ENCODE peak calls at places on chromosome 4, in five cellular contexts. J is suprapubic skin, F is endothelial cell of umbilical vein, O is breast epithelium, K is K562. S is an unnamed sample.

GRCh38 chr4:52371861-52372260 is 287.2 kb downstream of the USP46 start:
- DNase-seq in F (no peak), K (no peak), J (no peak), O (no peak), S (no peak)

GRCh38 chr4:124262211-124263179 is 450.0 kb downstream of the ANKRD50 start:
- DNase-seq in O (peak; percentile 50), F (peak; percentile 86), J (no peak), K (peak; percentile 61), S (peak; percentile 79)

GRCh38 chr4:164136181-164136616 is 617.7 kb upstream of the SMIM31 start:
- DNase-seq in J (no peak), F (no peak), K (no peak), O (no peak), S (peak; percentile 19)

GRCh38 chr4:153573881-153574807 is 108.0 kb downstream of the TMEM131L start:
- DNase-seq in F (peak; percentile 85), O (peak; percentile 60), K (no peak), J (no peak), S (peak; percentile 37)

GRCh38 chr4:95764961-95765360 is 74.9 kb upstream of the PDHA2 start:
- DNase-seq in K (no peak), F (no peak), J (no peak), O (no peak), S (no peak)

GRCh38 chr4:26020896-26021295 is 106.9 kb downstream of the SMIM20 start:
- DNase-seq in F (peak; percentile 19), K (no peak), O (no peak), J (no peak), S (no peak)

GRCh38 chr4:32748498-32748897 is 2028.3 kb downstream of the PCDH7 start:
- DNase-seq in K (no peak), O (no peak), F (no peak), J (no peak), S (no peak)

GRCh38 chr4:24840826-24841587 is 45.6 kb downstream of the SOD3 start:
- DNase-seq in F (no peak), J (no peak), O (no peak), K (no peak), S (no peak)

GRCh38 chr4:25633541-25633940 is 22.1 kb upstream of the SLC34A2 start:
- DNase-seq in O (no peak), F (no peak), J (no peak), K (no peak), S (no peak)

GRCh38 chr4:62528874-62529273 is 1328.7 kb downstream of the ADGRL3 start:
- DNase-seq in F (no peak), J (no peak), O (no peak), K (no peak), S (no peak)

GRCh38 chr4:83266689-83267088 is 17.9 kb downstream of the COQ2 start:
- DNase-seq in K (no peak), J (no peak), F (no peak), O (no peak), S (no peak)

GRCh38 chr4:185998791-185999190 is 70.2 kb upstream of the TLR3 start:
- DNase-seq in O (no peak), F (no peak), K (no peak), J (no peak), S (no peak)

GRCh38 chr4:85825937-85826678 is 351.2 kb downstream of the ARHGAP24 start:
- DNase-seq in K (no peak), F (peak; percentile 66), O (no peak), J (no peak), S (no peak)

GRCh38 chr4:74114234-74114633 is 15.2 kb upstream of the CXCL2 start:
- DNase-seq in K (no peak), F (peak; percentile 59), O (peak; percentile 54), J (no peak), S (no peak)

GRCh38 chr4:74112399-74113090 is 13.6 kb upstream of the CXCL2 start:
- DNase-seq in J (no peak), K (no peak), F (peak; percentile 24), O (peak; percentile 54), S (no peak)

GRCh38 chr4:74118600-74119351 is 19.8 kb upstream of the CXCL2 start:
- DNase-seq in O (no peak), K (no peak), J (no peak), F (no peak), S (no peak)

GRCh38 chr4:74120086-74120485 is 21.1 kb upstream of the CXCL2 start:
- DNase-seq in J (no peak), O (no peak), K (no peak), F (no peak), S (no peak)

GRCh38 chr4:74117024-74117534 is 18.1 kb upstream of the CXCL2 start:
- DNase-seq in F (peak; percentile 99), O (peak; percentile 85), J (no peak), K (no peak), S (peak; percentile 73)
- TF ChIP-seq POLR2AphosphoS5 in F (peak; percentile 57), O (peak; percentile 56), J (no peak), K (no peak), S (no peak)

DNA sequence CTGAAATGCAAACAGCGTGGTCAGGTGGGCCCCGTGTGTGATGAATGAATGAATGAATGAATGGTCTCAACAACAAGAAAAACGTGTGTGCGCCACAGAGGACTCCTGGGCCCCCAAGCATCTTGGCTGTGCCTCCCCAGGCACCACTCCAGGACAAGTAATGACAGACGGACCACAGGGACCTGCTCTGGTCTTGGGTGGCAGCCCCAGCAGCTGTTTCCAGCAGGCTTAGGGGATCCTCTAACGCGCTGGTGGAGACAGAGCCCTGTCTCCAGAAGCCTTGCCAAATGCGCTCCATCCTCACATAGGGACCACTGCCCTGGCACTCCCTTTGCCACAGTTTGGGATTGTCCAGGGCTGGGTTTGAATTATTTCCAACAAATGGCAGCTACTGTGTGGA is 39.1 kb downstream of the PSAPL1 start:
- DNase-seq in K (no peak), F (no peak), O (peak; percentile 15), J (peak; percentile 37), S (no peak)
- H3K27ac ChIP-seq in K (no peak overlapping the region), F (no peak overlapping the region), O (no peak overlapping the region), J (no peak overlapping the region), S (no peak overlapping the region)

GRCh38 chr4:113760852-113761681 is 471 bp downstream of the CAMK2D start:
- DNase-seq in F (peak; percentile 71), J (peak; percentile 91), K (no peak), O (peak; percentile 66), S (no peak)
- TF ChIP-seq POLR2A in F (peak; percentile 51), J (peak; percentile 41), K (no peak), O (peak; percentile 33), S (no peak)

GRCh38 chr4:173525118-173526033 is 4.7 kb downstream of the HAND2 start:
- DNase-seq in K (no peak), F (no peak), J (no peak), O (no peak), S (no peak)
- TF ChIP-seq POLR2AphosphoS5 in K (no peak), F (no peak), J (no peak), O (no peak), S (no peak)

DNA sequence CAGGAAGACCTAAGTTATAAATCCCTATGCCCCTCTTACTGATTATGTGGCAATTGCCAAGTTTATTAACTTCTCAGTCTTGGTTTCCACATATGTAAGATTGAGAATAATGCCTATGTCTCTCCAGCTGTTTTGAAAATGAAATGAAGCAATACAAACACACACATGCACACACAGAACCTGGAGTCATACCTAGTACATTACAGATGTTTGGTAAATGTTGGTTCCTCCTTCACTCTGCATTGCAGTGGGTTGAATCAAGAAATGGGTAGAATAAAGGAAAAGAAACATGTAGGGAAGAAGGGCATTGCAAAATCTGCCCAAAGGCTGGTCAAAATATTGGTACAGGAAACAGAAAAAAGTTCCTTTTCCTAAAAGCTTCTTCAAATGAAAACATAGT is 309.9 kb upstream of the EMCN start:
- DNase-seq in K (no peak), J (no peak), O (no peak), F (no peak), S (no peak)
- H3K27ac ChIP-seq in K (no peak overlapping the region), J (no peak overlapping the region), O (no peak overlapping the region), F (no peak overlapping the region), S (no peak overlapping the region)

DNA sequence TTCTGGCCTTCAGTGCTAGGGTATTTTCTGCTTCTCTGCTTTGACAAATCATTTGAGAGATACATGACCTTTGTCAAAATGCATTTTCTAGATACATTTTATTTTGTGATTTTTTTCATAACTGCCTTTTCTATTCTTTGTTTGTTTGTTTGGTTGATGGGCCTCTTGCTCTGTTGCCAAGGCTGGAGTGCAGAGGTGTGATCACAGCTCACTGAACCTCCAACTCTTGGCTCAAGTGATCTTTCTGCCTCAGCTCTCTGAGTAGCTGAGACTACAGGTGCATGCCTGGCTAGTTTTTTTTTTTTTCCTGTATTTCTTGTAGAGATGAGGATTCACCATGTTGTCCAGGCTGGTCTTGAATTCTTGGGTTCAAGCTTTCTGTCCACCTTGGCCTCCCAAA is 55.1 kb downstream of the TACR3 start:
- DNase-seq in F (no peak), J (no peak), O (no peak), K (no peak), S (no peak)
- TF ChIP-seq POLR2A in F (no peak), J (no peak), O (no peak), K (no peak), S (no peak)

GRCh38 chr4:1540601-1541375 is 134.5 kb upstream of the NKX1-1 start:
- DNase-seq in F (no peak), J (no peak), K (peak; percentile 32), O (no peak), S (no peak)

GRCh38 chr4:1539859-1540600 is 133.8 kb upstream of the NKX1-1 start:
- DNase-seq in J (no peak), O (no peak), F (no peak), K (no peak), S (no peak)

GRCh38 chr4:1542226-1542490 is 135.9 kb upstream of the NKX1-1 start:
- DNase-seq in K (no peak), J (no peak), F (no peak), O (no peak), S (no peak)

GRCh38 chr4:1542516-1543320 is 136.5 kb upstream of the NKX1-1 start:
- DNase-seq in K (no peak), O (no peak), F (no peak), J (no peak), S (no peak)

DNA sequence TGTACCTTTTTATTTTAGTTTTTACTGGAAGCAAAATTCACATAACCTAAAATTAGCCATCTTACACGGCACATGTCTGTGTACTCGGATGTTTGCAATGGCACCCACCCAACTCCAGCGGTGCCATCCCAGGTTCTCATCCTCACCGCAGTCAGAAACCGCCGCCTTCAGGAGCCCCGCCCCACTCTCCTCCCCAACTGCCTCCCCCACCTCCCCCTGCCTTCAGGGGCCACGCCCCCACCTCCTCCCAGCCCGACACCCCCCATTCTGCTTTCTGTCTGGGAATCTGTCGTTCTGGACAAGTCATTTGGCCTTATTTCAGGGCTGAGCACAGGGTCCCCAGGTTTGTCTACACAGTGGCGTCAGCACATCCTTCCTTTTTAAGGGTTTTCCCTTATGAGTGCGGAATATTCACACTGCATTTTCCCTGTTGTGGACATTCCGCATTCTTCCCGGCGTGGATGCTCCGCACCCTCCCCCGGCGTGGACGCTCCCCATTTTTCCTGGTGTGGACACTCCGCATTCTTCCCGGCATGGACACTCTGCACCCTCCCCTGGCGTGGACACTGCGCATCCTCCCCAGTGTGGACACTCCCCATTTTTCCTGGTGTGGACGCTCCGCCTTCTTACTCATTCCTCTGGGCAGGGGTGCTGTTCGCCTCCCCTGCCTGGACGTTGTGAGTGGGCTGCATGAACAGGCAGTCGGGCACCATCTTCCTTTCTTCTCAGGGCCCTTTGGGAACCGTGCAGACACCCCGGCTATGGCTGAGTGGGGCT is 135.4 kb upstream of the NKX1-1 start:
- DNase-seq in J (no peak), O (no peak), K (peak; percentile 64), F (no peak), S (no peak)
- TF ChIP-seq POLR2AphosphoS5 in J (no peak), O (no peak), K (no peak), F (no peak), S (no peak)